ENCODE peak calls at places on chromosome 7, in seven cellular contexts. A, W, S, M, E, F and P are unnamed samples.

GRCh38 chr7:66110861-66111260 is 3.8 kb upstream of the CRCP start:
- DNase-seq in S (no peak), M (peak), W (peak), A (no peak), E (no peak), F (peak), P (no peak)

GRCh38 chr7:107628461-107629064 is 32.1 kb upstream of the SLC26A4 start:
- DNase-seq in A (no peak), E (peak), W (no peak), F (no peak), S (no peak), M (no peak), P (no peak)

GRCh38 chr7:16268821-16269768 is 152.2 kb downstream of the CRPPA start:
- DNase-seq in E (no peak), M (peak), A (no peak), W (no peak), F (peak), S (no peak), P (no peak)

GRCh38 chr7:127391591-127392181 is 822 bp downstream of the ZNF800 start:
- DNase-seq in F (no peak), S (no peak), A (no peak), W (peak), E (peak), M (peak), P (peak)

GRCh38 chr7:36823353-36823752 is 99.1 kb upstream of the AOAH start:
- DNase-seq in S (no peak), A (no peak), M (no peak), W (no peak), E (no peak), F (no peak), P (no peak)

GRCh38 chr7:82036146-82036886 is 266.5 kb upstream of the HGF start:
- DNase-seq in S (no peak), E (no peak), W (no peak), M (peak), A (no peak), F (no peak), P (no peak)

GRCh38 chr7:7424151-7424873 is 111.4 kb downstream of the COL28A1 start:
- DNase-seq in S (peak), E (peak), A (peak), W (peak), M (peak), F (no peak), P (no peak)

GRCh38 chr7:107563072-107563760 is 504 bp downstream of the COG5 start:
- DNase-seq in A (no peak), W (no peak), S (no peak), E (no peak), M (no peak), F (no peak), P (no peak)

GRCh38 chr7:73341877-73342276 is 13.9 kb downstream of the FKBP6 start:
- DNase-seq in S (no peak), M (peak), F (peak), W (no peak), A (no peak), E (no peak), P (no peak)

GRCh38 chr7:120055300-120055699 is 217.7 kb upstream of the KCND2 start:
- DNase-seq in S (no peak), A (no peak), M (peak), F (no peak), E (no peak), W (no peak), P (no peak)

GRCh38 chr7:4665661-4666060 is 16.4 kb upstream of the FOXK1 start:
- DNase-seq in W (no peak), A (no peak), M (peak), S (no peak), E (no peak), F (peak), P (no peak)

GRCh38 chr7:90980545-90980944 is 283.7 kb upstream of the FZD1 start:
- DNase-seq in E (no peak), W (no peak), M (no peak), F (no peak), A (no peak), S (no peak), P (no peak)

GRCh38 chr7:70316745-70317144 is 718.5 kb downstream of the AUTS2 start:
- DNase-seq in M (no peak), F (no peak), A (no peak), W (no peak), S (no peak), E (peak), P (no peak)

GRCh38 chr7:41188163-41189130 is 514.4 kb downstream of the INHBA start:
- DNase-seq in W (no peak), M (peak), F (peak), S (no peak), E (no peak), A (no peak), P (no peak)

GRCh38 chr7:106915873-106916272 is 50.8 kb downstream of the PIK3CG start:
- DNase-seq in M (no peak), F (no peak), W (no peak), E (no peak), A (no peak), S (no peak), P (no peak)

GRCh38 chr7:22196429-22196828 is 160.5 kb downstream of the RAPGEF5 start:
- DNase-seq in W (no peak), M (no peak), S (no peak), F (no peak), A (no peak), E (no peak), P (no peak)

GRCh38 chr7:5689118-5689517 is 92.3 kb downstream of the RNF216 start:
- DNase-seq in E (no peak), F (no peak), M (peak), W (no peak), S (no peak), A (no peak), P (no peak)

GRCh38 chr7:16411391-16411790 is 9.9 kb downstream of the CRPPA start:
- DNase-seq in S (no peak), F (no peak), A (no peak), W (no peak), M (no peak), E (no peak), P (no peak)

GRCh38 chr7:133059263-133059662 is 22.6 kb downstream of the CHCHD3 start:
- DNase-seq in F (no peak), E (no peak), S (no peak), W (no peak), M (no peak), A (no peak), P (no peak)

GRCh38 chr7:90879924-90880323 is 283.8 kb downstream of the CDK14 start:
- DNase-seq in F (no peak), A (peak), W (no peak), S (peak), M (no peak), E (no peak), P (no peak)

GRCh38 chr7:87218941-87219544 is 489 bp downstream of the TMEM243 start:
- DNase-seq in S (peak), A (peak), F (no peak), W (peak), M (peak), E (peak), P (peak)

GRCh38 chr7:36723951-36724664 is at the start of gene AOAH:
- DNase-seq in M (no peak), E (peak), F (no peak), S (peak), W (peak), A (peak), P (peak)

GRCh38 chr7:154342971-154343633 is 290.9 kb downstream of the DPP6 start:
- DNase-seq in W (no peak), M (no peak), A (no peak), S (no peak), F (no peak), E (no peak), P (no peak)

GRCh38 chr7:121084748-121085336 is 96.3 kb downstream of the CPED1 start:
- DNase-seq in E (no peak), S (no peak), F (peak), M (peak), W (no peak), A (no peak), P (no peak)

GRCh38 chr7:34249192-34249591 is 343.9 kb downstream of the BMPER start:
- DNase-seq in E (no peak), W (no peak), M (no peak), A (no peak), F (no peak), S (no peak), P (no peak)

GRCh38 chr7:139883814-139884213 is 54.8 kb downstream of the TBXAS1 start:
- DNase-seq in S (no peak), M (no peak), E (peak), F (no peak), A (no peak), W (no peak), P (no peak)

GRCh38 chr7:43535810-43536585 is 46.9 kb upstream of the STK17A start:
- DNase-seq in F (peak), E (no peak), W (no peak), A (peak), M (peak), S (no peak), P (no peak)

GRCh38 chr7:1060315-1061080 is 16.2 kb downstream of the GPR146 start:
- DNase-seq in S (peak), M (no peak), E (no peak), A (peak), F (no peak), W (no peak), P (peak)

GRCh38 chr7:150356265-150356897 is 12.2 kb upstream of the REPIN1 start:
- DNase-seq in S (no peak), F (no peak), A (no peak), E (peak), M (peak), W (no peak), P (peak)

GRCh38 chr7:119270045-119270464 is 1002.9 kb upstream of the KCND2 start:
- DNase-seq in M (peak), F (peak), E (peak), W (peak), A (peak), S (no peak), P (peak)

GRCh38 chr7:27686315-27686714 is 23.6 kb upstream of the HIBADH start:
- DNase-seq in S (no peak), F (no peak), A (no peak), W (no peak), M (no peak), E (no peak), P (no peak)

GRCh38 chr7:157445246-157445955 is 108.6 kb downstream of the DNAJB6 start:
- DNase-seq in W (no peak), A (peak), F (no peak), M (no peak), S (no peak), E (no peak), P (peak)

GRCh38 chr7:1558841-1559625 is 3.0 kb upstream of the TMEM184A start:
- DNase-seq in S (no peak), W (no peak), F (no peak), E (no peak), A (peak), M (no peak), P (peak)

GRCh38 chr7:133704436-133704835 is 422.7 kb upstream of the LRGUK start:
- DNase-seq in M (no peak), E (no peak), W (no peak), F (no peak), S (no peak), A (no peak), P (no peak)

GRCh38 chr7:28389504-28390385 is 22.6 kb upstream of the CREB5 start:
- DNase-seq in W (no peak), M (peak), S (no peak), F (peak), E (no peak), A (no peak), P (no peak)

GRCh38 chr7:156092307-156092706 is 280.0 kb upstream of the SHH start:
- DNase-seq in A (no peak), W (no peak), F (no peak), E (no peak), S (no peak), M (no peak), P (peak)

GRCh38 chr7:63925626-63926460 is 72.8 kb upstream of the ZNF722 start:
- DNase-seq in F (no peak), M (peak), E (peak), S (peak), A (peak), W (peak), P (peak)

GRCh38 chr7:106045592-106045991 is 66.5 kb downstream of the SYPL1 start:
- DNase-seq in E (no peak), S (no peak), M (peak), W (no peak), A (no peak), F (peak), P (no peak)

GRCh38 chr7:4073052-4073451 is 609.0 kb upstream of the FOXK1 start:
- DNase-seq in M (no peak), A (no peak), W (no peak), F (no peak), E (no peak), S (no peak), P (no peak)

GRCh38 chr7:106679153-106679931 is 18.4 kb upstream of the CCDC71L start:
- DNase-seq in F (no peak), M (peak), A (no peak), E (no peak), W (no peak), S (no peak), P (peak)

GRCh38 chr7:112267944-112268691 is 61.6 kb downstream of the ZNF277 start:
- DNase-seq in M (no peak), F (no peak), A (no peak), W (no peak), S (no peak), E (no peak), P (no peak)

GRCh38 chr7:112271162-112271561 is 64.7 kb downstream of the ZNF277 start:
- DNase-seq in S (no peak), W (no peak), A (no peak), M (no peak), F (no peak), E (no peak), P (no peak)

GRCh38 chr7:112272921-112273561 is 66.5 kb downstream of the ZNF277 start:
- DNase-seq in E (peak), W (peak), A (no peak), M (peak), S (no peak), F (no peak), P (peak)
- H3K27ac ChIP-seq in E (no peak), W (no peak), A (no peak), M (no peak), S (no peak), F (no peak), P (no peak)

DNA sequence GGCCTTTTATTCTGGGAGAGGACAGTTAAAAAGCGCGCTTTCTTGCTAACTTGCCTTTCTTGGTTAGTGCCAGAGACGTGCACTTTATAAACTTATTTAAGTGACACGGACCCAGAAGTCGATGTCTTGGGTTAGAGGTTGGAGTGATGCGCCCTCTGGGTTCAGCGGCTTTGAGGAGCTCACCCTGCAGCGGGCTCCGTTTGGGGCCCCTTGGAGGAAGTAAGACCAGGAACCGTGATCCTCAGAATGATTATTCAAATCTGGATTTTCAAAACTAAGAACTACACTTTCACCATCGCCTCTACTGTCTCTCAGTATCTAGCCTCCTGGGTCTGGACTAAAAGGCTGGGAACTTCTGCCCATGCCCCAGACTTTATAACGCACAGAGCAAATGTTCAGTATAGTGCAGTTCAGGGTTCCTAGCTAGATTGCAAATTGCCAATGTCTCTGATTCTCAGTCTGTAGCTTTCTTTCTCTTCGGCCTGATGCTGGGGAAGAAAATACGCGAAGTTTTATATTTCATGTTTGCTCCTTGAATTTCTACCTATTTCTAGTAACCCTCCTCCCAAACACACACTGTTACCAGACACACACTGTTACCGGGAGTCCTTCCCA is 18.6 kb upstream of the SMO start:
- DNase-seq in W (no peak), E (no peak), A (no peak), M (no peak), F (no peak), S (no peak), P (no peak)
- H3K27ac ChIP-seq in W (no peak), E (no peak), A (no peak), M (no peak), F (no peak), S (peak), P (no peak)

GRCh38 chr7:47357398-47357797 is 224.5 kb downstream of the TNS3 start:
- DNase-seq in E (no peak), M (no peak), F (no peak), W (no peak), S (no peak), A (no peak), P (no peak)
- H3K27ac ChIP-seq in E (no peak), M (no peak), F (no peak), W (no peak), S (no peak), A (no peak), P (no peak)

DNA sequence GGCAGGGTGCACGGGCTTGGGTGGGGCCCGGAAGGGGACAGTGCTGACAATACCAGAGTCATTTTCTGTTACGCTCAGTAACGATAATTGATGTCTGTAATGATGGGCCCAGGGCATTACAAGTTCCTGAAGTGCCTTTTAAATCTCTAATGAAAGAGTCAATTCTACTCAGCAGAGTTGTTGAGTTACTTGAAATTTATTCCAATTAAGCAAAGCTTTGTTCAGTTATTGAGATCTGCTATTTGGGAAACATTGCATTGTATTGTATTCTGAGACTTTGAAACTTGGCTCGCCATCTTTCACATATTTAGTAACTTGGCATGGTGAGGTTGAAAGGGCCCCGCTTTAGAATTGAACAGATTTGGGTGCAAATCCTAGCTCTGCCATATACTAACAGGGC is 34.7 kb downstream of the MINDY4 start:
- DNase-seq in F (no peak), E (no peak), A (no peak), W (no peak), M (no peak), S (no peak), P (no peak)
- H3K27ac ChIP-seq in F (no peak), E (no peak), A (no peak), W (no peak), M (no peak), S (no peak), P (no peak)

GRCh38 chr7:98166668-98166970 is 44.6 kb upstream of the BHLHA15 start:
- DNase-seq in W (no peak), M (no peak), S (no peak), E (no peak), A (no peak), F (no peak), P (no peak)

GRCh38 chr7:98163704-98164478 is 47.3 kb upstream of the BHLHA15 start:
- DNase-seq in W (peak), S (no peak), M (peak), A (no peak), F (no peak), E (no peak), P (no peak)

GRCh38 chr7:98162758-98163157 is 48.5 kb upstream of the BHLHA15 start:
- DNase-seq in F (no peak), E (no peak), A (no peak), M (no peak), W (no peak), S (no peak), P (no peak)

GRCh38 chr7:98165827-98166667 is 45.2 kb upstream of the BHLHA15 start:
- DNase-seq in S (no peak), W (peak), F (no peak), M (peak), E (peak), A (peak), P (peak)

GRCh38 chr7:98163269-98163668 is 48.0 kb upstream of the BHLHA15 start:
- DNase-seq in F (no peak), A (no peak), S (no peak), E (no peak), M (no peak), W (no peak), P (no peak)
- H3K27ac ChIP-seq in F (no peak), A (no peak), S (peak), E (no peak), M (no peak), W (no peak), P (no peak)

GRCh38 chr7:129615018-129615417 is 3.5 kb downstream of the NRF1 start:
- DNase-seq in E (no peak), A (no peak), S (no peak), M (peak), F (no peak), W (no peak), P (no peak)
- H3K27ac ChIP-seq in E (no peak), A (no peak), S (no peak), M (no peak), F (no peak), W (no peak), P (no peak)